ENCODE peak calls at places on chromosomes 5 and 9, in five cellular contexts. K is HepG2, M is K562, O is GM12878, L is SK-N-SH. C is an unnamed sample.

GRCh38 chr5:9059920-9060691 is 485.8 kb downstream of the SEMA5A start:
- DNase-seq in K (no peak), M (no peak), O (no peak), L (no peak), C (no peak)

GRCh38 chr9:130866474-130866965 is 30.1 kb downstream of the QRFP start:
- DNase-seq in K (peak), M (peak), O (peak), L (peak), C (peak)

GRCh38 chr9:87580941-87581438 is 83.3 kb downstream of the DAPK1 start:
- DNase-seq in K (peak), M (no peak), O (no peak), L (no peak), C (no peak)

GRCh38 chr5:74240783-74241750 is 399.5 kb downstream of the ENC1 start:
- DNase-seq in K (no peak), M (no peak), O (no peak), L (no peak), C (no peak)

GRCh38 chr9:101380295-101380694 is 4.5 kb downstream of the BAAT start:
- DNase-seq in K (no peak), M (no peak), O (no peak), L (no peak), C (no peak)

GRCh38 chr5:98783051-98783649 is 9.7 kb downstream of the RGMB start:
- DNase-seq in K (no peak), M (no peak), O (no peak), L (no peak), C (no peak)

GRCh38 chr5:170522211-170523128 is 18.6 kb downstream of the KCNIP1 start:
- DNase-seq in K (no peak), M (no peak), O (no peak), L (no peak), C (no peak)

GRCh38 chr9:2623046-2623865 is 1.7 kb downstream of the VLDLR start:
- DNase-seq in K (peak), M (no peak), O (no peak), L (peak), C (no peak)

GRCh38 chr5:14112998-14113652 is 30.0 kb upstream of the TRIO start:
- DNase-seq in K (peak), M (no peak), O (no peak), L (no peak), C (no peak)

GRCh38 chr5:109656829-109657228 is 32.9 kb upstream of the MAN2A1 start:
- DNase-seq in K (no peak), M (peak), O (no peak), L (no peak), C (no peak)

GRCh38 chr9:113299800-113300292 is 3.3 kb downstream of the RNF183 start:
- DNase-seq in K (no peak), M (peak), O (no peak), L (no peak), C (no peak)

GRCh38 chr5:74643160-74643562 is 2.6 kb upstream of the ENC1 start:
- DNase-seq in K (peak), M (no peak), O (no peak), L (no peak), C (peak)

GRCh38 chr9:29575219-29575618 is 2001.9 kb upstream of the C9orf72 start:
- DNase-seq in K (no peak), M (no peak), O (no peak), L (no peak), C (no peak)

GRCh38 chr5:170434953-170435605 is 45.9 kb upstream of the KCNMB1 start:
- DNase-seq in K (peak), M (peak), O (no peak), L (peak), C (peak)

GRCh38 chr9:120886490-120886967 is 9.5 kb upstream of the PHF19 start:
- DNase-seq in K (no peak), M (no peak), O (no peak), L (no peak), C (no peak)

GRCh38 chr9:133577463-133578112 is 31.6 kb downstream of the FAM163B start:
- DNase-seq in K (no peak), M (no peak), O (no peak), L (no peak), C (no peak)

GRCh38 chr5:56481147-56481997 is 248.2 kb upstream of the ANKRD55 start:
- DNase-seq in K (peak), M (no peak), O (peak), L (peak), C (no peak)

GRCh38 chr9:131402073-131402472 is 8.2 kb downstream of the PRRC2B start:
- DNase-seq in K (no peak), M (no peak), O (no peak), L (no peak), C (no peak)

GRCh38 chr9:103364753-103365152 is 369.6 kb downstream of the CYLC2 start:
- DNase-seq in K (no peak), M (no peak), O (no peak), L (no peak), C (no peak)

GRCh38 chr5:99936911-99937310 is 598.3 kb upstream of the FAM174A start:
- DNase-seq in K (no peak), M (no peak), O (no peak), L (no peak), C (no peak)

GRCh38 chr5:127011151-127011550 is 19.2 kb downstream of the MARCHF3 start:
- DNase-seq in K (no peak), M (no peak), O (no peak), L (no peak), C (no peak)

GRCh38 chr5:176541338-176542134 is 4.3 kb upstream of the RNF44 start:
- DNase-seq in K (peak), M (peak), O (no peak), L (no peak), C (no peak)

GRCh38 chr5:74595143-74595915 is 45.2 kb downstream of the ENC1 start:
- DNase-seq in K (peak), M (peak), O (no peak), L (no peak), C (peak)

GRCh38 chr5:81835813-81836458 is 85.0 kb upstream of the SSBP2 start:
- DNase-seq in K (no peak), M (no peak), O (no peak), L (peak), C (no peak)

GRCh38 chr5:136011427-136012001 is 17.3 kb upstream of the TGFBI start:
- DNase-seq in K (no peak), M (no peak), O (no peak), L (no peak), C (peak)

GRCh38 chr5:173053041-173053440 is 3.1 kb upstream of the CREBRF start:
- DNase-seq in K (no peak), M (no peak), O (no peak), L (no peak), C (no peak)

GRCh38 chr5:174327317-174327864 is 281.9 kb downstream of the NSG2 start:
- DNase-seq in K (peak), M (peak), O (no peak), L (peak), C (peak)

GRCh38 chr9:114898741-114899140 is 31.6 kb downstream of the TNFSF8 start:
- DNase-seq in K (no peak), M (no peak), O (no peak), L (no peak), C (no peak)

GRCh38 chr5:169114466-169114865 is 186.5 kb downstream of the SLIT3 start:
- DNase-seq in K (no peak), M (no peak), O (no peak), L (no peak), C (no peak)

GRCh38 chr9:70421020-70421271 is 6.5 kb upstream of the KLF9 start:
- DNase-seq in K (no peak), M (no peak), O (no peak), L (no peak), C (no peak)

GRCh38 chr9:95857896-95858295 is 17.6 kb upstream of the ERCC6L2 start:
- DNase-seq in K (no peak), M (no peak), O (peak), L (no peak), C (no peak)
- TF ChIP-seq ZBTB33 in K (no peak), M (no peak), O (no peak), L (no peak), C (no peak)

GRCh38 chr9:1087120-1087881 is 37.1 kb downstream of the DMRT2 start:
- DNase-seq in K (no peak), M (no peak), O (peak), L (no peak), C (no peak)

GRCh38 chr9:1086517-1086916 is 36.4 kb downstream of the DMRT2 start:
- DNase-seq in K (no peak), M (no peak), O (no peak), L (no peak), C (no peak)

GRCh38 chr9:1077616-1078015 is 27.5 kb downstream of the DMRT2 start:
- DNase-seq in K (no peak), M (no peak), O (no peak), L (no peak), C (no peak)

DNA sequence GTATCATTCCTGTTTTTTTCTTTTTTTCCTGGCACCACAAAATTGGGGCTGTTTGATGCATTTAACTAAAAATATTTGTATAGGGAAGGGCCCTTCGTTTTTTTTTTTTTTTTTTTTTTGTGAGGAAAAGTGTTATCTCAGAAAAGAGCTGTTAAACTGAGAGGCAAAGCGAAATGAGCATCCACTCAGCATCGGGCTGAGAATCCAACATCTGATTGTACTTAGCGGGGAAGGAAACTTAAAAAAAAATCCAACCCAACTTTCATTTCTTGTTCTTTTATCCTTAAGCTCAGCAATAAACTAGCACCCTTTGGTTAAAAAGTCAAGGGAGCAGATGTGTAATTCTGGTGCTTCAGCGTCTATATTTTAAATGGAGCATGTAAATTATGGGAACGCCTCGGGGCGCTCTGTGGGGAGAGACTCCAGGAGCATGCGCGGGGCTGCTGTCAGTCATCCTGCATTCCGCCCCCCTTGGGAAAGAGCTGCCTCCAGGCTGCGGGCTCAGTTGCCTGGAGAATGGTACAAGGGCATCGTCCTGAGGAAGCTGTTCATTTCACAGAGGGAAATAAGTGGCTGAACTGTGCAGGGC is 33.3 kb downstream of the DMRT2 start:
- DNase-seq in K (no peak), M (no peak), O (no peak), L (peak), C (no peak)
- TF ChIP-seq ZBTB33 in K (no peak), M (no peak), O (no peak), L (no peak), C (no peak)

GRCh38 chr5:160209917-160210316 is 19.4 kb upstream of the FABP6 start:
- DNase-seq in K (no peak), M (no peak), O (no peak), L (no peak), C (no peak)
- TF ChIP-seq ZBTB33 in K (no peak), M (no peak), O (no peak), L (no peak), C (no peak)

DNA sequence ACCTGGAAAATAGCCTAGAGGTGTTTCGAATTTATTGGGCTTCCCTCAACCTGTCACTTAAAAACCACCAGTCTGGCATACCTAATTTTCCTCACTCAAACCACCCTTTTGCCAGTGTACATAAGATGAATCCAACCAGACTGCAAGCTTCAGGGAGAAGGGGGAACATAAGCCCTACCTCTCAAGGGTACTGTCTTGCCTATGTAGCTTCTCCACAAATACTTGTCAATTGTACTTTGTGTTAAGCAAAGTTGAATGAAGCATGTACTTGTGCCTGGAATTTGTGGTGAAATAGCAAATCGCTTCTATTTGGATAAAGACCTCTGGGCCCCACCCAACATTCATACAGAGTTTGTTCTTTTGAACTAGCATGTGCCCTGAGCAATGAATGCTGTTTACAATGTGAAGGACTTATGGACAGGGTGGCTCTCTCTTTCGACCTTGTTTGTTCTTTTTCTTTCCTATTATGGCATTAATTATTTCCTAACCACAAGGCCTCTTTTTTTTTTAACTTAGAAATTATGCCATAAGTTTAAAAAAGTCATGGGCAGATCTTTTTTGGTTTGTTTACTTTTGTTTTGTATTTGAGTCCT is 580.2 kb downstream of the EBF1 start:
- DNase-seq in K (peak), M (no peak), O (no peak), L (no peak), C (no peak)
- TF ChIP-seq ZBTB33 in K (no peak), M (no peak), O (no peak), L (no peak), C (no peak)

DNA sequence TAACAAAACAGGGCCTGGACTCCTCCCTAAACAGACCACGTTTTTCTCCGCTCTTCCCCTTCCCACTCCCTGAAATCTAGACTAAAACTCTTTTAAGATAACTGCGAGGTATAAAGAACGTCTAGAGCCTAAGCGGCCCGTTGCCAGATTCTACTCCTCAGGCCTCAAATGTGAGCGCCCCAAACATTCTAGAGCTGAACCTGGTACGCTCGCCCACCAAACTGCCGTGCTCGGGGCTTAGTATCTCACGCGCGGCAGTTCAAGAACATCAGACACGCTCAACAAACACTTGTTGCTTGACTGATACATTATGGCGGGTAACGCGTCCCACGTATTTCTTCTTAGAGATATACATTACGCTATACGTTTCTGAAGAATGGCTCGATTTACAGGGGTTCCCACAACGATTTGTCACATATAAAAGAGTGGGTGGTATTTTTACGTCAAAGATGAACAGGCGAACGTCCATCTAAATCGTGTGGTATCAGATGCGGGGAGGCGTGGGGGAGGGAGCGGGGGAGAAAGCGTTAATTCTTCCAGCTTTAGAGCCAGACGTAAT is 557 bp upstream of the SMIM27 start:
- DNase-seq in K (peak), M (peak), O (peak), L (peak), C (peak)
- TF ChIP-seq ZBTB33 in K (no peak), M (no peak), O (no peak), L (no peak), C (no peak)

GRCh38 chr9:469672-470040 is 255.0 kb downstream of the DOCK8 start:
- DNase-seq in K (no peak), M (no peak), O (no peak), L (no peak), C (no peak)

GRCh38 chr9:468766-469496 is 254.3 kb downstream of the DOCK8 start:
- DNase-seq in K (no peak), M (no peak), O (peak), L (no peak), C (no peak)

GRCh38 chr9:471320-471719 is 256.7 kb downstream of the DOCK8 start:
- DNase-seq in K (no peak), M (no peak), O (no peak), L (no peak), C (no peak)

GRCh38 chr9:470795-471194 is 256.1 kb downstream of the DOCK8 start:
- DNase-seq in K (no peak), M (no peak), O (no peak), L (no peak), C (no peak)

DNA sequence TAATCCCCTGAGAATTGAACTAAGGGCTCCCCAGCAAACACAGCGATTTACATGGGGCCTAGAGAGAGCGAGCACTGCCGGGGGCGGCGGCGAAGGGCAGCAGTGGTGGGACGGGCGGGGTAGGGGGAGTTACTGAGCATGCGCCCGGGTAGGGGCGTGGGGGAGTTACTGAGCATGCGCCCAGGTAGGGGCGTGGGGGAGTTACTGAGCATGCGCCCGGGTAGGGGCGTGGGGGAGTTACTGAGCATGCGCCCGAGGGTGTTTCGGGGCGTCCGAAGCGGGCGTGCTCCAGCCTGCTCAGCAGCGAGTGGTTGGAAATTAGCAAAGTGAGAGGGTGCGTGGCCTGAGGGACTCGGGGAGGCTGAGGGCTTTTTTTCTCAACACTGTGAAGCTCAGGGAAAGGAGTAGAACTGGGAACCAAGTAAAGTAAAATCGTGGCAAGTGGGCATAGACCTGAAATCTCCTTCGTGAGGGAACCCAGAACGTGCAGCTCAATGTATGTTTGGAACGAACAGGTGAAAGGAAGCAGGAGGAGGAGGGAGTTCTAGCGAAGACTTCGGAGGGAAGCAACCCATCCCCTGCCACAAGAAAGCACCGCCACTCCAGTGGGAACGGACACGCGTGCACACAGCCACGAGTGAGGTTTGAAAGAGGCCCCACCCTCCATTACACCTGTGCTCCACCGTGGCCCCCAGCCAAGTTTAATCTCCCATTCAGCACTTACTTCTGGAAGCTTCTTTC is 255.5 kb downstream of the DOCK8 start:
- DNase-seq in K (peak), M (peak), O (peak), L (peak), C (peak)
- TF ChIP-seq ZBTB33 in K (peak), M (no peak), O (no peak), L (no peak), C (no peak)

GRCh38 chr5:34480810-34481528 is 175.2 kb upstream of the RAI14 start:
- DNase-seq in K (no peak), M (no peak), O (no peak), L (no peak), C (no peak)

GRCh38 chr5:34484190-34484589 is 171.9 kb upstream of the RAI14 start:
- DNase-seq in K (no peak), M (no peak), O (no peak), L (no peak), C (no peak)

GRCh38 chr5:34486160-34486765 is 169.9 kb upstream of the RAI14 start:
- DNase-seq in K (peak), M (peak), O (no peak), L (peak), C (peak)

GRCh38 chr5:34484591-34485228 is 171.4 kb upstream of the RAI14 start:
- DNase-seq in K (no peak), M (no peak), O (no peak), L (no peak), C (no peak)

GRCh38 chr5:34483442-34484033 is 172.6 kb upstream of the RAI14 start:
- DNase-seq in K (no peak), M (no peak), O (no peak), L (no peak), C (no peak)
- TF ChIP-seq ZBTB33 in K (no peak), M (no peak), O (no peak), L (no peak), C (no peak)

C was measured in HCT116.